ENCODE peak calls at places on chromosome 7, in eight cellular contexts. S, K, B, C, E, Y, P and J are unnamed samples.

GRCh38 chr7:22943997-22944396 is 69.9 kb downstream of the HYCC1 start:
- DNase-seq in S (no peak), K (no peak), B (peak; percentile 84), C (peak; percentile 24), E (peak; percentile 88), Y (no peak), P (no peak), J (no peak)

GRCh38 chr7:142880886-142881505 is 4.5 kb downstream of the TRPV6 start:
- DNase-seq in S (no peak), K (peak; percentile 23), B (no peak), C (peak; percentile 70), E (peak; percentile 11), Y (peak; percentile 58), P (no peak), J (peak; percentile 67)

GRCh38 chr7:22647451-22648257 is 79.3 kb upstream of the IL6 start:
- DNase-seq in S (no peak), K (no peak), B (peak; percentile 100), C (no peak), E (peak; percentile 99), Y (no peak), P (no peak), J (no peak)

GRCh38 chr7:151247611-151248176 is 800 bp downstream of the SMARCD3 start:
- DNase-seq in S (no peak), K (no peak), B (no peak), C (no peak), E (peak; percentile 41), Y (no peak), P (no peak), J (no peak)

GRCh38 chr7:27141591-27142561 is 1.6 kb downstream of the HOXA5 start:
- DNase-seq in S (no peak), K (peak; percentile 63), B (no peak), C (no peak), E (peak; percentile 23), Y (no peak), P (peak; percentile 37), J (no peak)

GRCh38 chr7:30556854-30557644 is 37.6 kb upstream of the GARS1 start:
- DNase-seq in S (peak; percentile 36), K (no peak), B (peak; percentile 61), C (no peak), E (peak; percentile 68), Y (no peak), P (no peak), J (no peak)

GRCh38 chr7:116582806-116583444 is 58.1 kb downstream of the CAV1 start:
- DNase-seq in S (no peak), K (no peak), B (peak; percentile 49), C (no peak), E (peak; percentile 52), Y (no peak), P (no peak), J (no peak)

GRCh38 chr7:103637726-103638125 is 191.7 kb upstream of the SLC26A5 start:
- DNase-seq in S (no peak), K (no peak), B (peak; percentile 56), C (no peak), E (peak; percentile 62), Y (no peak), P (no peak), J (no peak)

GRCh38 chr7:154862153-154862791 is 140.7 kb downstream of the PAXIP1 start:
- DNase-seq in S (no peak), K (no peak), B (no peak), C (no peak), E (no peak), Y (no peak), P (no peak), J (no peak)

GRCh38 chr7:123439186-123439585 is 95.2 kb downstream of the IQUB start:
- DNase-seq in S (no peak), K (no peak), B (no peak), C (no peak), E (no peak), Y (no peak), P (no peak), J (no peak)

GRCh38 chr7:26667514-26668133 is 196.8 kb downstream of the SKAP2 start:
- DNase-seq in S (peak; percentile 75), K (peak; percentile 94), B (peak; percentile 75), C (peak; percentile 94), E (peak; percentile 83), Y (no peak), P (peak; percentile 73), J (peak; percentile 81)

GRCh38 chr7:102988631-102989030 is 75.8 kb downstream of the LRRC17 start:
- DNase-seq in S (no peak), K (no peak), B (no peak), C (no peak), E (no peak), Y (no peak), P (no peak), J (no peak)

GRCh38 chr7:13563257-13563656 is 426.2 kb downstream of the ETV1 start:
- DNase-seq in S (no peak), K (no peak), B (no peak), C (no peak), E (no peak), Y (no peak), P (no peak), J (no peak)

GRCh38 chr7:127226685-127227374 is 25.9 kb downstream of the GRM8 start:
- DNase-seq in S (no peak), K (no peak), B (no peak), C (no peak), E (no peak), Y (no peak), P (no peak), J (no peak)

GRCh38 chr7:15687645-15688025 is 1.2 kb upstream of the MEOX2 start:
- DNase-seq in S (no peak), K (no peak), B (no peak), C (no peak), E (no peak), Y (no peak), P (no peak), J (no peak)

GRCh38 chr7:82373890-82374289 is 69.7 kb downstream of the CACNA2D1 start:
- DNase-seq in S (no peak), K (no peak), B (no peak), C (no peak), E (no peak), Y (no peak), P (no peak), J (no peak)

GRCh38 chr7:40700653-40701475 is 566.1 kb downstream of the SUGCT start:
- DNase-seq in S (no peak), K (no peak), B (peak; percentile 56), C (peak; percentile 16), E (peak; percentile 69), Y (no peak), P (no peak), J (no peak)

GRCh38 chr7:1426474-1426873 is 32.8 kb downstream of the MICALL2 start:
- DNase-seq in S (no peak), K (no peak), B (no peak), C (no peak), E (no peak), Y (no peak), P (no peak), J (no peak)
- H3K4me1 ChIP-seq in S (no peaks in the 10 kb centered on the region), K (peaks cover 40% of the 10 kb centered on the region), B (peaks cover 6% of the 10 kb centered on the region), C (no peaks in the 10 kb centered on the region), E (no peaks in the 10 kb centered on the region), Y (no peaks in the 10 kb centered on the region), P (no peaks in the 10 kb centered on the region), J (no peaks in the 10 kb centered on the region)

GRCh38 chr7:105972276-105972675 is 9.2 kb downstream of the CDHR3 start:
- DNase-seq in S (no peak), K (no peak), B (no peak), C (no peak), E (no peak), Y (no peak), P (no peak), J (no peak)
- H3K4me3 ChIP-seq in S (no peak overlapping the region), K (no peak overlapping the region), B (no peak overlapping the region), C (no peak overlapping the region), E (no peak overlapping the region), Y (no peak overlapping the region), P (no peak overlapping the region), J (no peak overlapping the region)

DNA sequence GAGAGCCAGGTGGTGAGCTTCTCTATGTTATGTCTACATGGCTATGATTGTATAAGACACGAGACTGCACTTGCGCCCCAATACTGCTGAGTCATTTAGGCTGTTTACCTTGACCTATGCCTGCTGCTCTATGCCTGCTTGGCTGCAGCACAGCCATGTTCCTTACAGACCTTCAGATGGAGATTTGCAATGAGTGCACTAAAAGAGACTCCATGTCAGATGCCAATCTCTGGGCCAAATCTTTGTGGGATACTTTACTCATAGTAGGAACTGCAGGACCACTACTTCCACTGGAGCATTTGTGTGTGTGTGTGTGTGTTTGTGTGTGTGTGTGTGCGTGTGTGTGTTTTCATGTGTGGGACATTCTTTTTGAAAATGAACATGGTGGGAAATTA is 50.0 kb upstream of the KMT2E start:
- DNase-seq in S (no peak), K (peak; percentile 88), B (peak; percentile 72), C (no peak), E (peak; percentile 77), Y (no peak), P (no peak), J (peak; percentile 31)
- H3K27ac ChIP-seq in S (peak overlapping the region; percentile 26), K (no peak overlapping the region), B (peak overlapping the region; percentile 29), C (no peak overlapping the region), E (no peak overlapping the region), Y (no peak overlapping the region), P (no peak overlapping the region), J (peak overlapping the region; percentile 3)

GRCh38 chr7:70408891-70409290 is 723.1 kb upstream of the GALNT17 start:
- DNase-seq in S (no peak), K (no peak), B (no peak), C (no peak), E (no peak), Y (no peak), P (no peak), J (no peak)

GRCh38 chr7:70414368-70414767 is 717.6 kb upstream of the GALNT17 start:
- DNase-seq in S (no peak), K (no peak), B (no peak), C (no peak), E (no peak), Y (no peak), P (no peak), J (no peak)

GRCh38 chr7:70406419-70407189 is 725.3 kb upstream of the GALNT17 start:
- DNase-seq in S (no peak), K (no peak), B (no peak), C (no peak), E (peak; percentile 14), Y (no peak), P (no peak), J (no peak)

GRCh38 chr7:70408477-70408876 is 723.5 kb upstream of the GALNT17 start:
- DNase-seq in S (no peak), K (no peak), B (no peak), C (no peak), E (no peak), Y (no peak), P (no peak), J (no peak)

GRCh38 chr7:70410134-70410750 is 721.7 kb upstream of the GALNT17 start:
- DNase-seq in S (no peak), K (no peak), B (no peak), C (no peak), E (no peak), Y (no peak), P (no peak), J (no peak)
- H3K4me1 ChIP-seq in S (no peaks in the 10 kb centered on the region), K (no peaks in the 10 kb centered on the region), B (peaks cover 3% of the 10 kb centered on the region), C (no peaks in the 10 kb centered on the region), E (no peaks in the 10 kb centered on the region), Y (no peaks in the 10 kb centered on the region), P (no peaks in the 10 kb centered on the region), J (no peaks in the 10 kb centered on the region)

DNA sequence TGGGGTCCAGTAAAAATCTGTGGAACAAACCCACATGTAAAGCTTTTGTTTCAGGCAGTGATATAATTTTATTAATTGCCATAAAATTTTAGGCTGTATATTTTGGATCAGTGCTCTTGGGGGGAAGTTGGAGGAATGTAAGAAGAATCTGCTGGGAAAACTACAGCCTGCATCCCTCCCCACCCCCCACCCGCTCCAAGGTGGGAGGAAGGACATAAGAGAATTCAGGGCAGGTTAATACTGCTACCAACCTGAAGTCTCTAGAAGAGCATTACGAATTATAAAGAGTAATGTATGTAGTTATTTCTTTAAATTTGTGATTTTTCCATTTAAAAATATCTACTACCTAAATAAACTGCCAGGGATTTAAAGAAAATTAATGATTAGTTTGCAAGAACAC is 47.2 kb upstream of the GPR37 start:
- DNase-seq in S (no peak), K (no peak), B (no peak), C (no peak), E (no peak), Y (no peak), P (no peak), J (no peak)
- H3K4me3 ChIP-seq in S (no peak overlapping the region), K (no peak overlapping the region), B (no peak overlapping the region), C (no peak overlapping the region), E (no peak overlapping the region), Y (no peak overlapping the region), P (no peak overlapping the region), J (no peak overlapping the region)